ENCODE peak calls at places on chromosomes 13 and 19, in five cellular contexts. One of them, this sample, is unnamed.

GRCh38 chr19:12721656-12722565 is 1.8 kb downstream of the TNPO2 start:
- DNase-seq in uterus: peak
- DNase-seq in progenitor cell of endocrine pancreas: peak
- DNase-seq in activated CD8-positive, alpha-beta T cell treated with anti-CD3 and anti-CD28 coated beads, Interleukin-2, amount 10 ng/mL, durations not matched to agents 7 days and 5 days: peak
- DNase-seq in H54: no peak
- DNase-seq in this sample: peak

GRCh38 chr13:80084086-80084676 is 256.7 kb downstream of the SPRY2 start:
- DNase-seq in activated CD8-positive, alpha-beta T cell treated with anti-CD3 and anti-CD28 coated beads, Interleukin-2, amount 10 ng/mL, durations not matched to agents 7 days and 5 days: no peak
- DNase-seq in progenitor cell of endocrine pancreas: no peak
- DNase-seq in uterus: no peak
- DNase-seq in H54: no peak
- DNase-seq in this sample: no peak

GRCh38 chr19:36139120-36139472 is 770 bp upstream of the CAPNS1 start:
- DNase-seq in activated CD8-positive, alpha-beta T cell treated with anti-CD3 and anti-CD28 coated beads, Interleukin-2, amount 10 ng/mL, durations not matched to agents 7 days and 5 days: no peak
- DNase-seq in progenitor cell of endocrine pancreas: no peak
- DNase-seq in H54: no peak
- DNase-seq in uterus: no peak
- DNase-seq in this sample: no peak

GRCh38 chr13:30341815-30342570 is 34.6 kb upstream of the KATNAL1 start:
- DNase-seq in activated CD8-positive, alpha-beta T cell treated with anti-CD3 and anti-CD28 coated beads, Interleukin-2, amount 10 ng/mL, durations not matched to agents 7 days and 5 days: no peak
- DNase-seq in progenitor cell of endocrine pancreas: no peak
- DNase-seq in H54: peak
- DNase-seq in uterus: peak
- DNase-seq in this sample: peak

GRCh38 chr13:47298506-47298905 is 401.7 kb upstream of the HTR2A start:
- DNase-seq in H54: no peak
- DNase-seq in activated CD8-positive, alpha-beta T cell treated with anti-CD3 and anti-CD28 coated beads, Interleukin-2, amount 10 ng/mL, durations not matched to agents 7 days and 5 days: no peak
- DNase-seq in progenitor cell of endocrine pancreas: no peak
- DNase-seq in uterus: no peak
- DNase-seq in this sample: no peak

GRCh38 chr13:60696602-60697001 is 299.6 kb downstream of the TDRD3 start:
- DNase-seq in H54: no peak
- DNase-seq in activated CD8-positive, alpha-beta T cell treated with anti-CD3 and anti-CD28 coated beads, Interleukin-2, amount 10 ng/mL, durations not matched to agents 7 days and 5 days: no peak
- DNase-seq in progenitor cell of endocrine pancreas: no peak
- DNase-seq in uterus: no peak
- DNase-seq in this sample: no peak

GRCh38 chr19:7292950-7293794 is 1.0 kb downstream of the INSR start:
- DNase-seq in H54: no peak
- DNase-seq in activated CD8-positive, alpha-beta T cell treated with anti-CD3 and anti-CD28 coated beads, Interleukin-2, amount 10 ng/mL, durations not matched to agents 7 days and 5 days: no peak
- DNase-seq in progenitor cell of endocrine pancreas: no peak
- DNase-seq in uterus: peak
- DNase-seq in this sample: peak

GRCh38 chr19:40229484-40229883 is 3.0 kb upstream of the CCNP start:
- DNase-seq in progenitor cell of endocrine pancreas: no peak
- DNase-seq in uterus: no peak
- DNase-seq in activated CD8-positive, alpha-beta T cell treated with anti-CD3 and anti-CD28 coated beads, Interleukin-2, amount 10 ng/mL, durations not matched to agents 7 days and 5 days: no peak
- DNase-seq in H54: peak
- DNase-seq in this sample: no peak

GRCh38 chr19:46634045-46634655 is 1.9 kb downstream of the GNG8 start:
- DNase-seq in activated CD8-positive, alpha-beta T cell treated with anti-CD3 and anti-CD28 coated beads, Interleukin-2, amount 10 ng/mL, durations not matched to agents 7 days and 5 days: peak
- DNase-seq in progenitor cell of endocrine pancreas: peak
- DNase-seq in uterus: peak
- DNase-seq in H54: peak
- DNase-seq in this sample: peak

GRCh38 chr13:92187378-92187989 is 789.1 kb downstream of the GPC5 start:
- DNase-seq in activated CD8-positive, alpha-beta T cell treated with anti-CD3 and anti-CD28 coated beads, Interleukin-2, amount 10 ng/mL, durations not matched to agents 7 days and 5 days: peak
- DNase-seq in uterus: no peak
- DNase-seq in progenitor cell of endocrine pancreas: no peak
- DNase-seq in H54: peak
- DNase-seq in this sample: no peak

GRCh38 chr19:3528539-3529211 is 10.3 kb upstream of the TEKTIP1 start:
- DNase-seq in activated CD8-positive, alpha-beta T cell treated with anti-CD3 and anti-CD28 coated beads, Interleukin-2, amount 10 ng/mL, durations not matched to agents 7 days and 5 days: no peak
- DNase-seq in uterus: no peak
- DNase-seq in H54: no peak
- DNase-seq in progenitor cell of endocrine pancreas: no peak
- DNase-seq in this sample: no peak

GRCh38 chr13:49098198-49098597 is 121.9 kb upstream of the MLNR start:
- DNase-seq in uterus: peak
- DNase-seq in H54: no peak
- DNase-seq in progenitor cell of endocrine pancreas: no peak
- DNase-seq in activated CD8-positive, alpha-beta T cell treated with anti-CD3 and anti-CD28 coated beads, Interleukin-2, amount 10 ng/mL, durations not matched to agents 7 days and 5 days: no peak
- DNase-seq in this sample: no peak

GRCh38 chr19:19399733-19400438 is 5.6 kb upstream of the GATAD2A start:
- DNase-seq in H54: no peak
- DNase-seq in activated CD8-positive, alpha-beta T cell treated with anti-CD3 and anti-CD28 coated beads, Interleukin-2, amount 10 ng/mL, durations not matched to agents 7 days and 5 days: no peak
- DNase-seq in progenitor cell of endocrine pancreas: no peak
- DNase-seq in uterus: no peak
- DNase-seq in this sample: no peak

GRCh38 chr19:55441319-55441691 is 1.8 kb downstream of the SHISA7 start:
- DNase-seq in activated CD8-positive, alpha-beta T cell treated with anti-CD3 and anti-CD28 coated beads, Interleukin-2, amount 10 ng/mL, durations not matched to agents 7 days and 5 days: no peak
- DNase-seq in H54: no peak
- DNase-seq in progenitor cell of endocrine pancreas: no peak
- DNase-seq in uterus: no peak
- DNase-seq in this sample: no peak

GRCh38 chr13:37029617-37030016 is 29.0 kb downstream of the EXOSC8 start:
- DNase-seq in H54: no peak
- DNase-seq in activated CD8-positive, alpha-beta T cell treated with anti-CD3 and anti-CD28 coated beads, Interleukin-2, amount 10 ng/mL, durations not matched to agents 7 days and 5 days: no peak
- DNase-seq in progenitor cell of endocrine pancreas: no peak
- DNase-seq in uterus: no peak
- DNase-seq in this sample: no peak

GRCh38 chr13:73924607-73925006 is 209.6 kb downstream of the KLF12 start:
- DNase-seq in uterus: no peak
- DNase-seq in activated CD8-positive, alpha-beta T cell treated with anti-CD3 and anti-CD28 coated beads, Interleukin-2, amount 10 ng/mL, durations not matched to agents 7 days and 5 days: no peak
- DNase-seq in progenitor cell of endocrine pancreas: no peak
- DNase-seq in H54: no peak
- DNase-seq in this sample: no peak

GRCh38 chr19:33683881-33684549 is 62.3 kb downstream of the CHST8 start:
- DNase-seq in uterus: no peak
- DNase-seq in H54: no peak
- DNase-seq in activated CD8-positive, alpha-beta T cell treated with anti-CD3 and anti-CD28 coated beads, Interleukin-2, amount 10 ng/mL, durations not matched to agents 7 days and 5 days: peak
- DNase-seq in progenitor cell of endocrine pancreas: peak
- DNase-seq in this sample: no peak

GRCh38 chr19:31269425-31270127 is 79.7 kb downstream of the TSHZ3 start:
- DNase-seq in activated CD8-positive, alpha-beta T cell treated with anti-CD3 and anti-CD28 coated beads, Interleukin-2, amount 10 ng/mL, durations not matched to agents 7 days and 5 days: no peak
- DNase-seq in progenitor cell of endocrine pancreas: no peak
- DNase-seq in H54: no peak
- DNase-seq in uterus: no peak
- DNase-seq in this sample: no peak

GRCh38 chr19:16896913-16897571 is 8.2 kb downstream of the F2RL3 start:
- DNase-seq in H54: peak
- DNase-seq in progenitor cell of endocrine pancreas: peak
- DNase-seq in activated CD8-positive, alpha-beta T cell treated with anti-CD3 and anti-CD28 coated beads, Interleukin-2, amount 10 ng/mL, durations not matched to agents 7 days and 5 days: peak
- DNase-seq in uterus: peak
- DNase-seq in this sample: peak

GRCh38 chr19:8571006-8571411 is 6.2 kb downstream of the MYO1F start:
- DNase-seq in activated CD8-positive, alpha-beta T cell treated with anti-CD3 and anti-CD28 coated beads, Interleukin-2, amount 10 ng/mL, durations not matched to agents 7 days and 5 days: peak
- DNase-seq in H54: peak
- DNase-seq in progenitor cell of endocrine pancreas: no peak
- DNase-seq in uterus: no peak
- DNase-seq in this sample: no peak

GRCh38 chr13:38535271-38535670 is 151.6 kb upstream of the FREM2 start:
- DNase-seq in progenitor cell of endocrine pancreas: no peak
- DNase-seq in H54: no peak
- DNase-seq in activated CD8-positive, alpha-beta T cell treated with anti-CD3 and anti-CD28 coated beads, Interleukin-2, amount 10 ng/mL, durations not matched to agents 7 days and 5 days: no peak
- DNase-seq in uterus: no peak
- DNase-seq in this sample: no peak

GRCh38 chr19:40175820-40176219 is 15.4 kb upstream of the MAP3K10 start:
- DNase-seq in activated CD8-positive, alpha-beta T cell treated with anti-CD3 and anti-CD28 coated beads, Interleukin-2, amount 10 ng/mL, durations not matched to agents 7 days and 5 days: no peak
- DNase-seq in progenitor cell of endocrine pancreas: no peak
- DNase-seq in H54: no peak
- DNase-seq in uterus: no peak
- DNase-seq in this sample: no peak

GRCh38 chr13:50466554-50466953 is 376.9 kb downstream of the DLEU7 start:
- DNase-seq in activated CD8-positive, alpha-beta T cell treated with anti-CD3 and anti-CD28 coated beads, Interleukin-2, amount 10 ng/mL, durations not matched to agents 7 days and 5 days: no peak
- DNase-seq in uterus: no peak
- DNase-seq in progenitor cell of endocrine pancreas: no peak
- DNase-seq in H54: no peak
- DNase-seq in this sample: no peak

GRCh38 chr13:101307181-101307701 is 109.1 kb downstream of the NALCN start:
- DNase-seq in progenitor cell of endocrine pancreas: no peak
- DNase-seq in uterus: no peak
- DNase-seq in activated CD8-positive, alpha-beta T cell treated with anti-CD3 and anti-CD28 coated beads, Interleukin-2, amount 10 ng/mL, durations not matched to agents 7 days and 5 days: no peak
- DNase-seq in H54: no peak
- DNase-seq in this sample: no peak

GRCh38 chr13:107069107-107069776 is 501.3 kb upstream of the ARGLU1 start:
- DNase-seq in uterus: no peak
- DNase-seq in progenitor cell of endocrine pancreas: no peak
- DNase-seq in H54: no peak
- DNase-seq in activated CD8-positive, alpha-beta T cell treated with anti-CD3 and anti-CD28 coated beads, Interleukin-2, amount 10 ng/mL, durations not matched to agents 7 days and 5 days: no peak
- DNase-seq in this sample: no peak

GRCh38 chr19:11555246-11555645 is 3.8 kb downstream of the ELOF1 start:
- DNase-seq in progenitor cell of endocrine pancreas: no peak
- DNase-seq in activated CD8-positive, alpha-beta T cell treated with anti-CD3 and anti-CD28 coated beads, Interleukin-2, amount 10 ng/mL, durations not matched to agents 7 days and 5 days: no peak
- DNase-seq in H54: no peak
- DNase-seq in uterus: no peak
- DNase-seq in this sample: no peak

GRCh38 chr13:91399189-91400093 is 1.0 kb downstream of the GPC5 start:
- DNase-seq in uterus: no peak
- DNase-seq in activated CD8-positive, alpha-beta T cell treated with anti-CD3 and anti-CD28 coated beads, Interleukin-2, amount 10 ng/mL, durations not matched to agents 7 days and 5 days: no peak
- DNase-seq in H54: no peak
- DNase-seq in progenitor cell of endocrine pancreas: no peak
- DNase-seq in this sample: no peak

GRCh38 chr19:16814526-16815100 is 14.6 kb upstream of the SIN3B start:
- DNase-seq in activated CD8-positive, alpha-beta T cell treated with anti-CD3 and anti-CD28 coated beads, Interleukin-2, amount 10 ng/mL, durations not matched to agents 7 days and 5 days: no peak
- DNase-seq in progenitor cell of endocrine pancreas: no peak
- DNase-seq in uterus: no peak
- DNase-seq in H54: no peak
- DNase-seq in this sample: no peak

GRCh38 chr19:47428177-47428894 is 9.0 kb upstream of the MEIS3 start:
- DNase-seq in activated CD8-positive, alpha-beta T cell treated with anti-CD3 and anti-CD28 coated beads, Interleukin-2, amount 10 ng/mL, durations not matched to agents 7 days and 5 days: peak
- DNase-seq in progenitor cell of endocrine pancreas: peak
- DNase-seq in H54: peak
- DNase-seq in uterus: peak
- DNase-seq in this sample: peak

GRCh38 chr13:100100115-100100879 is 11.4 kb downstream of the PCCA start:
- DNase-seq in progenitor cell of endocrine pancreas: no peak
- DNase-seq in H54: peak
- DNase-seq in uterus: peak
- DNase-seq in activated CD8-positive, alpha-beta T cell treated with anti-CD3 and anti-CD28 coated beads, Interleukin-2, amount 10 ng/mL, durations not matched to agents 7 days and 5 days: no peak
- DNase-seq in this sample: no peak

This sample was measured in breast epithelium.